ENCODE peak calls at places on chromosomes 11 and 22, in ten cellular contexts. N is aorta, C is neural progenitor cell, U is right cardiac atrium, P is occipital lobe, J is nephron progenitor cell, S is lower leg skin, L is EH, G is foreskin fibroblast, A is ecto neural progenitor cell. I is an unnamed sample.

GRCh38 chr11:14435717-14436116 is 63.9 kb downstream of the COPB1 start:
- DNase-seq in P (no peak), L (peak; percentile 34), C (no peak), S (no peak), A (no peak), G (no peak), J (no peak), U (no peak), N (no peak), I (no peak)

GRCh38 chr11:45930951-45931563 is 8.6 kb downstream of the LARGE2 start:
- DNase-seq in L (no peak), S (no peak), G (no peak), P (no peak), J (no peak), A (no peak), U (no peak), C (no peak), N (no peak), I (no peak)

GRCh38 chr22:21876486-21877176 is 9.2 kb upstream of the MAPK1 start:
- DNase-seq in G (peak; percentile 78), P (no peak), S (no peak), L (peak; percentile 83), C (no peak), U (no peak), N (no peak), J (no peak), A (no peak), I (no peak)

GRCh38 chr11:5548440-5548839 is at the start of gene OR52H1:
- DNase-seq in J (no peak), P (no peak), N (no peak), G (no peak), A (no peak), C (no peak), S (no peak), U (no peak), L (no peak), I (no peak)

GRCh38 chr11:86499723-86500129 is 125.0 kb downstream of the CCDC81 start:
- DNase-seq in U (no peak), J (no peak), N (no peak), A (no peak), C (no peak), G (no peak), P (no peak), L (no peak), S (peak; percentile 21), I (no peak)

GRCh38 chr11:64140101-64140500 is 25.8 kb downstream of the MACROD1 start:
- DNase-seq in G (no peak), C (no peak), N (no peak), J (no peak), U (no peak), P (no peak), L (no peak), A (no peak), S (no peak), I (no peak)

GRCh38 chr11:62427630-62428233 is 8.9 kb downstream of the SCGB1A1 start:
- DNase-seq in C (no peak), A (no peak), P (no peak), J (no peak), U (no peak), G (peak; percentile 62), N (no peak), L (peak; percentile 76), S (no peak), I (no peak)

GRCh38 chr11:35619030-35619753 is 932 bp downstream of the FJX1 start:
- DNase-seq in N (peak; percentile 79), S (peak; percentile 87), L (peak; percentile 58), J (peak; percentile 57), C (peak; percentile 75), P (peak; percentile 58), A (peak; percentile 77), U (peak; percentile 36), G (peak; percentile 75), I (no peak)

GRCh38 chr22:40654522-40655167 is 18.1 kb upstream of the MRTFA start:
- DNase-seq in A (no peak), N (no peak), P (no peak), G (peak; percentile 85), J (no peak), U (peak; percentile 65), S (no peak), L (peak; percentile 92), C (no peak), I (no peak)

GRCh38 chr22:27154717-27155116 is 497.3 kb downstream of the MIAT start:
- DNase-seq in N (no peak), L (no peak), C (no peak), J (no peak), S (peak; percentile 50), G (no peak), P (no peak), U (peak; percentile 37), A (no peak), I (no peak)

GRCh38 chr11:32172771-32173170 is 81.9 kb downstream of the RCN1 start:
- DNase-seq in P (no peak), J (peak; percentile 14), S (no peak), G (peak; percentile 59), A (no peak), U (no peak), N (peak; percentile 75), L (peak; percentile 41), C (peak; percentile 59), I (no peak)

GRCh38 chr11:30216534-30216933 is 14.3 kb upstream of the FSHB start:
- DNase-seq in A (no peak), P (no peak), G (no peak), U (no peak), S (no peak), N (no peak), C (no peak), J (no peak), L (no peak), I (no peak)

GRCh38 chr11:77019976-77020591 is 14.1 kb upstream of the B3GNT6 start:
- DNase-seq in A (no peak), J (no peak), L (peak; percentile 51), P (no peak), U (no peak), G (peak; percentile 38), N (no peak), S (no peak), C (no peak), I (no peak)

GRCh38 chr11:17595526-17596309 is 48.7 kb downstream of the OTOG start:
- DNase-seq in S (peak; percentile 79), G (no peak), N (peak; percentile 41), L (no peak), J (no peak), U (no peak), A (no peak), P (no peak), C (no peak), I (no peak)

GRCh38 chr11:70517203-70517602 is 118.9 kb downstream of the CTTN start:
- DNase-seq in J (no peak), S (no peak), G (no peak), A (no peak), N (no peak), P (no peak), U (no peak), L (no peak), C (no peak), I (no peak)

GRCh38 chr11:47340980-47341775 is 11.3 kb downstream of the MYBPC3 start:
- DNase-seq in A (no peak), P (no peak), C (no peak), U (no peak), G (peak; percentile 40), J (no peak), S (no peak), L (no peak), N (no peak), I (no peak)

GRCh38 chr22:43376765-43377485 is 33.8 kb upstream of the SCUBE1 start:
- DNase-seq in P (no peak), S (no peak), C (no peak), G (no peak), L (peak; percentile 10), N (peak; percentile 60), J (no peak), U (no peak), A (no peak), I (peak; percentile 10)

GRCh38 chr22:19448739-19449421 is 1.4 kb upstream of the C22orf39 start:
- DNase-seq in G (no peak), U (no peak), C (peak; percentile 13), P (no peak), J (no peak), L (no peak), A (no peak), S (peak; percentile 81), N (no peak), I (no peak)

GRCh38 chr11:61297341-61297740 is 2.2 kb upstream of the VWCE start:
- DNase-seq in L (no peak), J (no peak), S (no peak), P (no peak), A (no peak), N (no peak), C (no peak), U (no peak), G (no peak), I (no peak)

GRCh38 chr11:40099391-40100169 is 1359.9 kb downstream of the LRRC4C start:
- DNase-seq in G (no peak), P (no peak), A (no peak), S (no peak), N (no peak), C (no peak), L (no peak), U (no peak), J (no peak), I (no peak)

GRCh38 chr11:72519220-72519881 is 85.0 kb upstream of the CLPB start:
- DNase-seq in U (no peak), C (no peak), G (peak; percentile 34), P (no peak), S (no peak), N (no peak), A (no peak), L (peak; percentile 36), J (no peak), I (no peak)

GRCh38 chr11:96122601-96123044 is 198.7 kb upstream of the MTMR2 start:
- DNase-seq in U (no peak), C (no peak), N (no peak), A (no peak), S (no peak), P (no peak), G (no peak), L (peak; percentile 74), J (no peak), I (no peak)

GRCh38 chr11:63922673-63923192 is 5.8 kb upstream of the RCOR2 start:
- DNase-seq in A (no peak), U (no peak), P (no peak), L (no peak), J (no peak), C (no peak), N (no peak), S (no peak), G (no peak), I (no peak)

GRCh38 chr22:25146311-25146710 is 53.3 kb upstream of the CRYBB3 start:
- DNase-seq in P (no peak), S (no peak), C (no peak), L (no peak), N (no peak), A (no peak), J (no peak), G (no peak), U (no peak), I (no peak)

GRCh38 chr22:30277547-30278344 is 11.1 kb upstream of the OSM start:
- DNase-seq in C (peak; percentile 48), N (no peak), U (peak; percentile 62), A (no peak), L (peak; percentile 88), P (no peak), G (peak; percentile 75), S (no peak), J (no peak), I (no peak)

GRCh38 chr11:126602993-126603392 is 247.5 kb downstream of the ST3GAL4 start:
- DNase-seq in J (no peak), P (no peak), G (no peak), N (peak; percentile 17), L (no peak), C (no peak), A (no peak), S (no peak), U (no peak), I (no peak)

GRCh38 chr22:21974058-21974649 is 8.4 kb downstream of the TOP3B start:
- DNase-seq in P (no peak), N (no peak), U (no peak), S (no peak), L (peak; percentile 3), A (no peak), J (no peak), C (no peak), G (no peak), I (no peak)

GRCh38 chr22:17785185-17786184 is 11.2 kb upstream of the BID start:
- DNase-seq in L (peak; percentile 54), G (peak; percentile 53), A (no peak), N (no peak), S (no peak), U (peak; percentile 55), J (peak; percentile 39), C (peak; percentile 50), P (no peak), I (no peak)

I was measured in stimulated activated CD8-positive, alpha-beta memory T cell treated with anti-CD3 and anti-CD28 coated beads, Interleukin-7, amount 100 ng/mL, for 24 hours.